ENCODE peak calls at places on chromosomes 3 and 15, in five cellular contexts. B is aorta, X is BE2C, I is Peyer's patch, Z is ovary. Y is an unnamed sample. For H3K27me3 and H3K4me1, the result is how much of the 10 kb centered on the place peaks cover.

GRCh38 chr3:78846688-78847087 is 921.1 kb downstream of the ROBO1 start:
- DNase-seq in B (no peak), X (no peak), I (no peak), Z (no peak), Y (peak)

GRCh38 chr15:65198571-65198970 is 12.7 kb downstream of the CILP start:
- DNase-seq in B (no peak), X (no peak), I (no peak), Z (no peak), Y (no peak)

GRCh38 chr3:126450744-126451143 is 24.9 kb downstream of the ZXDC start:
- DNase-seq in B (peak), X (peak), I (no peak), Z (peak), Y (no peak)

GRCh38 chr3:42762046-42762724 is 10.9 kb downstream of the CCDC13 start:
- DNase-seq in B (no peak), X (no peak), I (no peak), Z (no peak), Y (no peak)

GRCh38 chr15:62975515-62975914 is 67.0 kb upstream of the TPM1 start:
- DNase-seq in B (no peak), X (no peak), I (peak), Z (no peak), Y (no peak)

GRCh38 chr3:128598884-128599664 is 51.5 kb downstream of the RPN1 start:
- DNase-seq in B (no peak), X (no peak), I (no peak), Z (no peak), Y (no peak)

GRCh38 chr3:89114841-89115223 is 7.4 kb downstream of the EPHA3 start:
- DNase-seq in B (no peak), X (no peak), I (no peak), Z (no peak), Y (no peak)

GRCh38 chr3:179991877-179992276 is 44.9 kb downstream of the PEX5L start:
- DNase-seq in B (no peak), X (no peak), I (no peak), Z (no peak), Y (peak)

GRCh38 chr3:149449799-149450198 is 24.7 kb upstream of the TM4SF4 start:
- DNase-seq in B (no peak), X (no peak), I (no peak), Z (no peak), Y (no peak)

GRCh38 chr3:158777171-158777873 is 24.5 kb upstream of the MFSD1 start:
- DNase-seq in B (no peak), X (no peak), I (no peak), Z (no peak), Y (no peak)

GRCh38 chr3:148466143-148466542 is 231.6 kb upstream of the AGTR1 start:
- DNase-seq in B (no peak), X (no peak), I (no peak), Z (no peak), Y (no peak)

GRCh38 chr3:38307599-38307998 is 25.5 kb downstream of the SLC22A14 start:
- DNase-seq in B (no peak), X (no peak), I (no peak), Z (no peak), Y (no peak)

GRCh38 chr3:47276558-47276957 is 6.0 kb downstream of the KIF9 start:
- DNase-seq in B (no peak), X (no peak), I (no peak), Z (no peak), Y (no peak)

GRCh38 chr15:90337256-90337655 is 14.8 kb upstream of the ZNF774 start:
- DNase-seq in B (no peak), X (no peak), I (no peak), Z (no peak), Y (peak)

GRCh38 chr3:120129718-120130117 is 35.5 kb upstream of the GSK3B start:
- DNase-seq in B (no peak), X (no peak), I (no peak), Z (no peak), Y (peak)

GRCh38 chr3:56467801-56468183 is 475 bp downstream of the ERC2 start:
- DNase-seq in B (no peak), X (no peak), I (no peak), Z (peak), Y (no peak)

GRCh38 chr3:56467108-56467507 is 1.2 kb downstream of the ERC2 start:
- DNase-seq in B (no peak), X (peak), I (peak), Z (peak), Y (peak)

GRCh38 chr3:56468184-56469106 is at the start of gene ERC2:
- DNase-seq in B (no peak), X (peak), I (no peak), Z (peak), Y (peak)

GRCh38 chr3:56471771-56472170 is 3.5 kb upstream of the ERC2 start:
- DNase-seq in B (no peak), X (no peak), I (no peak), Z (no peak), Y (no peak)

GRCh38 chr3:56469141-56469540 is 874 bp upstream of the ERC2 start:
- DNase-seq in B (no peak), X (no peak), I (no peak), Z (no peak), Y (no peak)
- H3K27me3 ChIP-seq in B (under half), X (under half), I (under half), Z (under half), Y (under half)

DNA sequence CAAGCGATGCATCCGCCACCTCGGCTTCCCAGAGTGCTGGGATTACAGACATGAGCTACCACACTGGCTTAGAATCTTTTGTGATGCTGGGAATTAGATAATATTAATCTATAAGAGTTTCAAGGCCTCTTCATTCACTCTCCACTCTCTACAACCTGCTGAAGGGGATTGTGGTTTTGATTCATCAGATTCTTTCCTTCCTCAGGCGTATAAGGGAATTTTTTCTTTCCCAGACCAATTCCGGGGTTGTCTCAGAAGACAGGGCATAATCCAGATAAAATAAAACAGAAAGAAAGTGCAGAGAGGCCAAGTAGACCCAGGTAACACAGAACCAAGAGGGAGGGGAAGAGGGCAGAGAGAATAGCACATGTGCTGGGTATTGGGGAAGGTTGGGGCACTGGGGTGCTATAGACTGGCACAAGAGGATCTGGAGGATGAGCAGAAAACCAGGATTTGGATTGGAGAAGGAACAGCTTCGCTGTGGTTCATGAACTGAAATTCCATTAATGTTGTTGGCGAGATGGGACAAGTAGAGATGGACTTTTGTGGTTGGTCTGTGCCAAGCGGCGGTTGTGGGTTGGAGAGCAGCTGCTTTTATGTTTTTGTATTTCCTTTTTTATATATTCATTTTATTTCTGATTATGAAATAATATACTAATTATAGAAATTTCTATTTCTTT is 12.8 kb downstream of the ARL6IP5 start:
- DNase-seq in B (no peak), X (no peak), I (no peak), Z (no peak), Y (peak)
- H3K4me1 ChIP-seq in B (under half), X (under half), I (under half), Z (under half), Y (under half)

DNA sequence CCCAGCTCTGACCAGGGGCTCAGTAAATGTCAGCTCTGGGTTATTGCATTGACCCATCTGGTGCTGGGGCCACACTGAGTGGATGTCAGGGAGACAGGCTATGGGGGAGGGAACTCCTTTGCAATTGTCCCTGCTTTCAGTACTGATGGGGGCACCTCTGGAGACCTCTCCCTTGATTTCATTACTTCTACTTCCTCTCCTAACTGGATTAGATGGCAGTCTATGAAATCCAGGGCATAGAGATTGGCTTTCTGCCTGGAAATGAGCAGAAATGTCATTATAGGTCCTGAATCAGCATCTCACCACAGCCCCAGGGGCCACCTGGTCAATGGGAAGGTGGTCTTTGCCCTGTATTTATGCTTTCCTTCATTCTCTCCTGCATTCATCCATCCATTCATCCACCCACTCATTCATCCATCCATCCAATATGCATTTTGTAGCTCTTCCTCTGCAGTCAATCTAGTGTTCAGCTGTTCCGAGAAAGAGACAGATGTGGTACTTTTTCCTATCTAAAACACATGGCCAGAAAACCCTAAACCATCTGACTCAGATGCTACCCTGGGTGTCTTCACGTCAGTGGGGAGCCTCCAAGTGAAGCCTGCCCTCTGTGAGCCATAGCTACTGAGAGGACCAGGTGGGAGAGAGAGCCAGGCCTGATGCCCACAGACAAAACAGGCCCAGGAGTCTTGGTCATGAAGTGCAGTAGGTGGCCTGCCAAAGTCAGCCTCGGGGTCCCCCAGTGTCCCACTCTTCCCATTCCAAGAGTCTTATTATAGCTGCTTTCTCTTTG is 57.1 kb downstream of the CCDC33 start:
- DNase-seq in B (no peak), X (peak), I (no peak), Z (no peak), Y (no peak)
- H3K27me3 ChIP-seq in B (under half), X (under half), I (under half), Z (under half), Y (under half)

GRCh38 chr3:98325055-98325454 is 28.6 kb upstream of the OR5K4 start:
- DNase-seq in B (peak), X (no peak), I (no peak), Z (no peak), Y (no peak)
- H3K4me1 ChIP-seq in B (under half), X (under half), I (under half), Z (under half), Y (under half)

GRCh38 chr15:59437473-59437776 is 561 bp upstream of the FAM81A start:
- DNase-seq in B (no peak), X (no peak), I (no peak), Z (no peak), Y (no peak)
- H3K27me3 ChIP-seq in B (under half), X (half or more), I (under half), Z (under half), Y (under half)

Y was measured in mammary epithelial cell.